ENCODE peak calls at places on chromosomes 1 and 21, in nine cellular contexts. T, Q, D, V, K, Y, N, P and I are unnamed samples.

GRCh38 chr21:42533963-42534355 is 20.3 kb downstream of the SLC37A1 start:
- DNase-seq in K (no peak), P (no peak), V (no peak), D (no peak), T (no peak), Y (no peak), Q (no peak), N (no peak), I (peak; percentile 1)

GRCh38 chr1:245622332-245623014 is 467.7 kb downstream of the KIF26B start:
- DNase-seq in Y (no peak), D (no peak), N (no peak), Q (no peak), T (no peak), P (no peak), V (no peak), K (no peak), I (no peak)

GRCh38 chr1:41954533-41954944 is 35.8 kb upstream of the HIVEP3 start:
- DNase-seq in N (no peak), T (peak; percentile 90), Y (no peak), D (no peak), V (no peak), Q (no peak), P (no peak), K (no peak), I (no peak)

GRCh38 chr1:208179850-208180416 is 64.3 kb downstream of the PLXNA2 start:
- DNase-seq in P (no peak), D (no peak), T (no peak), Y (no peak), V (no peak), Q (no peak), N (no peak), K (no peak), I (no peak)

GRCh38 chr1:2611034-2611501 is 21.7 kb downstream of the MMEL1 start:
- DNase-seq in T (peak; percentile 26), D (no peak), Q (no peak), Y (no peak), V (no peak), P (peak; percentile 56), N (peak; percentile 50), K (peak; percentile 85), I (no peak)

GRCh38 chr21:36695671-36696389 is 3.1 kb upstream of the SIM2 start:
- DNase-seq in T (no peak), D (no peak), K (no peak), V (no peak), N (no peak), Q (no peak), Y (no peak), P (no peak), I (no peak)

GRCh38 chr1:234214911-234215892 is 158.1 kb upstream of the COA6 start:
- DNase-seq in N (no peak), P (no peak), Q (no peak), T (no peak), V (no peak), K (peak; percentile 30), Y (no peak), D (no peak), I (no peak)

GRCh38 chr1:247295746-247296145 is 35.9 kb downstream of the ZNF496 start:
- DNase-seq in V (no peak), T (no peak), K (no peak), D (no peak), N (no peak), Q (no peak), Y (no peak), P (no peak), I (no peak)

GRCh38 chr1:18154431-18155194 is 47.0 kb downstream of the IGSF21 start:
- DNase-seq in T (no peak), V (no peak), Y (no peak), Q (no peak), K (no peak), P (no peak), N (no peak), D (no peak), I (no peak)

GRCh38 chr1:153705484-153705883 is 22.4 kb upstream of the INTS3 start:
- DNase-seq in P (peak; percentile 4), N (no peak), Q (no peak), K (no peak), D (no peak), Y (no peak), V (no peak), T (no peak), I (no peak)

GRCh38 chr1:155134858-155135415 is 715 bp upstream of the SLC50A1 start:
- DNase-seq in Y (peak; percentile 23), D (peak; percentile 80), N (peak; percentile 52), K (peak; percentile 89), P (peak; percentile 88), T (peak; percentile 94), Q (no peak), V (no peak), I (no peak)

GRCh38 chr1:184636156-184636448 is 118.6 kb downstream of the EDEM3 start:
- DNase-seq in D (no peak), T (no peak), K (no peak), V (no peak), P (peak; percentile 73), Q (no peak), Y (no peak), N (no peak), I (no peak)

GRCh38 chr1:86648255-86648654 is 56.1 kb upstream of the SH3GLB1 start:
- DNase-seq in N (no peak), V (no peak), T (peak; percentile 65), Q (no peak), P (no peak), K (no peak), Y (no peak), D (no peak), I (no peak)

GRCh38 chr1:29134695-29135028 is 11.0 kb upstream of the TMEM200B start:
- DNase-seq in Q (no peak), N (no peak), K (no peak), Y (no peak), P (no peak), V (no peak), D (no peak), T (no peak), I (no peak)

GRCh38 chr1:117732065-117732789 is 126.4 kb downstream of the TENT5C start:
- DNase-seq in P (no peak), T (no peak), Q (no peak), D (no peak), V (no peak), K (no peak), N (no peak), Y (no peak), I (no peak)

GRCh38 chr21:31182231-31183129 is 144.2 kb upstream of the KRTAP19-8 start:
- DNase-seq in D (peak; percentile 65), Y (peak; percentile 66), Q (peak; percentile 48), N (no peak), V (peak; percentile 31), K (no peak), T (no peak), P (no peak), I (no peak)

GRCh38 chr21:36282568-36283230 is 37.3 kb upstream of the MORC3 start:
- DNase-seq in Q (no peak), V (no peak), Y (no peak), K (no peak), N (no peak), D (no peak), P (no peak), T (peak; percentile 41), I (no peak)

GRCh38 chr1:26991310-26992116 is 2.0 kb upstream of the TRNP1 start:
- DNase-seq in Y (no peak), T (peak; percentile 57), N (no peak), V (no peak), K (no peak), D (no peak), P (no peak), Q (no peak), I (no peak)